ENCODE peak calls at places on chromosomes 1 and 21, in five cellular contexts. One of them, this sample, is unnamed.

GRCh38 chr1:231324660-231325059 is 13.0 kb downstream of the EXOC8 start:
- DNase-seq in fibroblast of mammary gland: no peak
- DNase-seq in adrenal gland: no peak
- DNase-seq in CD8-positive, alpha-beta T cell: no peak
- DNase-seq in mucosa of descending colon: no peak
- DNase-seq in this sample: no peak

GRCh38 chr1:85406887-85407593 is 57.9 kb downstream of the DDAH1 start:
- DNase-seq in CD8-positive, alpha-beta T cell: no peak
- DNase-seq in fibroblast of mammary gland: peak; percentile 94
- DNase-seq in adrenal gland: peak; percentile 56
- DNase-seq in mucosa of descending colon: no peak
- DNase-seq in this sample: peak; percentile 83

GRCh38 chr1:223771814-223772770 is 59.8 kb downstream of the CAPN2 start:
- DNase-seq in fibroblast of mammary gland: peak; percentile 85
- DNase-seq in mucosa of descending colon: no peak
- DNase-seq in CD8-positive, alpha-beta T cell: no peak
- DNase-seq in adrenal gland: peak; percentile 63
- DNase-seq in this sample: peak; percentile 87

GRCh38 chr21:44920694-44921604 is at the start of gene ITGB2:
- DNase-seq in CD8-positive, alpha-beta T cell: peak; percentile 65
- DNase-seq in adrenal gland: no peak
- DNase-seq in mucosa of descending colon: peak; percentile 87
- DNase-seq in fibroblast of mammary gland: no peak
- DNase-seq in this sample: no peak

GRCh38 chr1:29328897-29329775 is 92.8 kb downstream of the PTPRU start:
- DNase-seq in fibroblast of mammary gland: no peak
- DNase-seq in mucosa of descending colon: no peak
- DNase-seq in adrenal gland: no peak
- DNase-seq in CD8-positive, alpha-beta T cell: no peak
- DNase-seq in this sample: no peak

GRCh38 chr21:31352841-31353240 is 8.8 kb upstream of the TIAM1 start:
- DNase-seq in adrenal gland: no peak
- DNase-seq in CD8-positive, alpha-beta T cell: no peak
- DNase-seq in mucosa of descending colon: no peak
- DNase-seq in fibroblast of mammary gland: no peak
- DNase-seq in this sample: no peak

GRCh38 chr1:83573776-83574175 is 425.2 kb downstream of the TTLL7 start:
- DNase-seq in adrenal gland: no peak
- DNase-seq in mucosa of descending colon: no peak
- DNase-seq in fibroblast of mammary gland: no peak
- DNase-seq in CD8-positive, alpha-beta T cell: no peak
- DNase-seq in this sample: no peak

GRCh38 chr21:25895565-25896205 is 160.9 kb downstream of the GABPA start:
- DNase-seq in fibroblast of mammary gland: peak; percentile 50
- DNase-seq in CD8-positive, alpha-beta T cell: no peak
- DNase-seq in adrenal gland: no peak
- DNase-seq in mucosa of descending colon: no peak
- DNase-seq in this sample: peak; percentile 55

GRCh38 chr1:229342902-229343587 is at the start of gene CCSAP:
- DNase-seq in adrenal gland: peak; percentile 44
- DNase-seq in fibroblast of mammary gland: peak; percentile 25
- DNase-seq in mucosa of descending colon: peak; percentile 76
- DNase-seq in CD8-positive, alpha-beta T cell: peak; percentile 59
- DNase-seq in this sample: peak; percentile 56

GRCh38 chr1:211476200-211476849 is 15.6 kb downstream of the RD3 start:
- DNase-seq in CD8-positive, alpha-beta T cell: peak; percentile 82
- DNase-seq in fibroblast of mammary gland: peak; percentile 69
- DNase-seq in adrenal gland: peak; percentile 83
- DNase-seq in mucosa of descending colon: no peak
- DNase-seq in this sample: peak; percentile 67

GRCh38 chr1:247475793-247476192 is 17.9 kb upstream of the OR2B11 start:
- DNase-seq in mucosa of descending colon: no peak
- DNase-seq in adrenal gland: no peak
- DNase-seq in CD8-positive, alpha-beta T cell: no peak
- DNase-seq in fibroblast of mammary gland: no peak
- DNase-seq in this sample: no peak

GRCh38 chr1:2859881-2860430 is 58.5 kb upstream of the TTC34 start:
- DNase-seq in mucosa of descending colon: no peak
- DNase-seq in adrenal gland: no peak
- DNase-seq in fibroblast of mammary gland: no peak
- DNase-seq in CD8-positive, alpha-beta T cell: no peak
- DNase-seq in this sample: no peak

GRCh38 chr1:228478326-228478725 is 8.9 kb upstream of the RNF187 start:
- DNase-seq in adrenal gland: no peak
- DNase-seq in CD8-positive, alpha-beta T cell: no peak
- DNase-seq in mucosa of descending colon: no peak
- DNase-seq in fibroblast of mammary gland: no peak
- DNase-seq in this sample: no peak

DNA sequence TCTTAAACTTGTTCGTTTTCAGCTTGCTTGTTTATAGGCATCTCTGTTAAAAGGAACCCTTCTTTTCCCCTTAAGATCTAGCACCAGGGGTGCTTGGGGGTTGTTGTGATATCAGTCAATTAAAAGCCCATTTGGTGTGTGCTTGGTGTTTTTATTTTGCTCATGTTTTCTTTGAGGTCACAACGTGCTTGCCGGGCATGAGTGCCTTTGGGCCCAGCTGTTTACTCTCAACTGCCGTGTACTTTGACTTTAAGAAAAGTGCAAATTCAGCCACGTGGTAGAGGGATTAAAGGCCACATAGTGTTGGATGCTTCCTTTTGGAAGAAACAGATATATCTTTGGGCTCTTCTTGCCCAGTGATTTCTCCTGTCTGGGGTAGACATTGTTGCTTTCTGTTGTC is 10.5 kb downstream of the ARID1A start:
- DNase-seq in fibroblast of mammary gland: no peak
- DNase-seq in adrenal gland: no peak
- DNase-seq in CD8-positive, alpha-beta T cell: no peak
- DNase-seq in mucosa of descending colon: no peak
- DNase-seq in this sample: peak; percentile 57
- H3K4me3 ChIP-seq in fibroblast of mammary gland: no peak overlapping the region
- H3K4me3 ChIP-seq in adrenal gland: no peak overlapping the region
- H3K4me3 ChIP-seq in CD8-positive, alpha-beta T cell: no peak overlapping the region
- H3K4me3 ChIP-seq in mucosa of descending colon: no peak overlapping the region
- H3K4me3 ChIP-seq in this sample: no peak overlapping the region

DNA sequence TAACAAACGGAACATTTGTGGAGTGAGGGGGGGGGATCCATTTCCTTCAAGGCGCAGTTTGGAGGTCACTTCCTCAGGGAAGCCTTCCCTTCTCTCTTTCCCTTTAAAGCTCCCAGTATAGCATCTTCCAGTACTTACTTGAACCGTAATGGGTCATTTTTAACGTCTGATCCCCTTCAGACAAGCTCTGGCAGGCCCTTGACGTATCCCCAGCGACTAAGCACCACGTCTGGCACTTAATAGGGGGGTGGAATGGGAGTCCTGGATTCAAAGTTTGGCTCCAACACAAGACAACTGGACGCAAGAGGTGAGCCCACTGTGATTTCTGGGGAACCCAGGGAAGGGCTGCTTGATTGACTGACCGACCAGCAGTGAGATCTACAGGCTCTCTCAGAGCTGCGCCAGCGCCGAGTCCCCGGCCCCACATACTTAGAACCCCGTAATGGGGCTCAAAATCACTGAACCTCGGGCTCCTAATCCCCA is 441 bp downstream of the YARS1 start:
- DNase-seq in mucosa of descending colon: no peak
- DNase-seq in fibroblast of mammary gland: peak; percentile 36
- DNase-seq in adrenal gland: no peak
- DNase-seq in CD8-positive, alpha-beta T cell: no peak
- DNase-seq in this sample: peak; percentile 56
- TF ChIP-seq CTCF in mucosa of descending colon: no peak
- TF ChIP-seq CTCF in fibroblast of mammary gland: no peak
- TF ChIP-seq CTCF in adrenal gland: no peak
- TF ChIP-seq CTCF in CD8-positive, alpha-beta T cell: no peak
- TF ChIP-seq CTCF in this sample: no peak

DNA sequence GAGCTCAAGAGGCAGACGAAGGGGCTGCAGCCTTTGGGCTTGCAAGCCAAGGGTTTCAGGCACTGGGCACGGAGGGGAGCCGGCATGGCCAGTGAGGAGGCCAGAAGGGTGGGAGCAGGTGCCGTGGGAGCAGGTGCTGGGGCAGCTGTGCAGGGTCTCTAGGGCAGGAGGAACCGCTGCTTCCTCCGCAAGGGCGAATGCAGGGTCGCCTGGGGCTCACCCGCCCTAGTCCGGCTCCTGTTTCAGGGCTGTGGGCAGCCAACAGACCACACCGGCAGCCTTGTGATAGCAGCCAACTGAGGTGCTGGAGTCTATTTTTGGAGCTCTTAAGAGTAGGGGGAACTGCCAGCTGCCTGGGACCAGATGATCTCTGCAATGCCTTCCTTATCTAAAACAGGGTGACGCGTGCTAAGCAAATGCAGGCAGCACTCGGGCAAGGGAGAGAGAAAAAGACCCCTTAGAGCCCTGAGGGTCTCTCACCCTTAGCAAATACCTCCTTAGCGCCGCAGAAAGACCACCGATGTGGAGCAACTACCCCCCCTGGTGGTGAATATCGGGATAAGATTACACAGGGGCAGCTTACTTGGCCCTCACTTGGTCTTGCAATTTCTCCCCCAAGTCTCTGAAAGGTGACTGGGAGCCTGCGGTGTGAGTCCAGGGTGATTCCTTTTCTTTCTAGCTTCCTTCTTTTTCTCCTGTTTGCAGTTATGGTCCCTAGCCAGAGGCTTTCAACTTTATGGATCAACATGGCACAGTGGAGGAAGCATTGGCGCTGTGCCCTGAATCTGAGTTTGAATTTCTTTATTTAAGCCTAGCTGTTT is 20.7 kb upstream of the MAPKAPK2 start:
- DNase-seq in fibroblast of mammary gland: peak; percentile 75
- DNase-seq in adrenal gland: peak; percentile 79
- DNase-seq in CD8-positive, alpha-beta T cell: peak; percentile 76
- DNase-seq in mucosa of descending colon: no peak
- DNase-seq in this sample: peak; percentile 73
- H3K4me3 ChIP-seq in fibroblast of mammary gland: no peak overlapping the region
- H3K4me3 ChIP-seq in adrenal gland: no peak overlapping the region
- H3K4me3 ChIP-seq in CD8-positive, alpha-beta T cell: no peak overlapping the region
- H3K4me3 ChIP-seq in mucosa of descending colon: no peak overlapping the region
- H3K4me3 ChIP-seq in this sample: no peak overlapping the region

DNA sequence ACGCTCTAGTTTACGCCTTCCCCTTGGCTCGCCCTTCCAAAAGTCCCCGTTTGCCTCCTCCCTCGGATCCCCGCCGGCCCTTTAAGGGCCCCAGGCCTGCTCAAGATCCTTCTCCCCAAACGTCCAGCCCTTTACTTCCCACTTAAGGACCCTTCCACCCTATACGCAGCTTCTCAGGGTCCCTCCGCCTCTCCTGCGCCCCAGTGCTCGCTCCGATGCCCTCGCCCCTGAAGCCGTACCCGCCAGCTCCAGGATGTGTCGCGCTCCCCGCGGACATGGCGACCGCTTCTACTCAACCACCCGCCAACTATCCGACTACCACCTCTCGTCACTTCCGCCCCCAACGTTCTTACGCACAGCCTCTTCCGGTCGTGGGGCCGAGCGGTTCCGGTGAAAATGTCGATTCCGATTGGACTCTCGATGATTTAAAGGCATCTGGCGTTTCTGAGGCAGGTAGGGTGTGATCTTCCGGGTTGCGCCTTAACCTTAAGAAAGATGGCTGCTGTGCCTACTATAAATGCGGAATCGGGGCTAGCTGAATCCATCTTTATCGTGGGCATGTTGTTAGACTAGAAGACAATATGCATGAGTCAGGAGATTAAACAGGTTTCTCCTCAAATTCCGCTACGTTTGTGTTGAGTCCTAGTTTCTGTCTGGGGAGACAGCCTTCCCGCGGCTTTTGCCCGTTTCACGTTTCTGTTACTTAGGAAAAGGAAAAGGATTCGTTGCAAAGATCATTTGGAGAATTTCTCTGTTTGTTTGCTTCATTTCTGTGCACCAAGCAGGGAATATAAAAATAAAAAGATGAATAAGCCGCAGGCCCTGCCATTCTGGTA is at the start of gene KHDC4:
- DNase-seq in fibroblast of mammary gland: peak; percentile 99
- DNase-seq in CD8-positive, alpha-beta T cell: peak; percentile 93
- DNase-seq in mucosa of descending colon: peak; percentile 97
- DNase-seq in adrenal gland: peak; percentile 97
- DNase-seq in this sample: peak; percentile 99
- TF ChIP-seq CTCF in fibroblast of mammary gland: no peak
- TF ChIP-seq CTCF in CD8-positive, alpha-beta T cell: peak; percentile 32
- TF ChIP-seq CTCF in mucosa of descending colon: no peak
- TF ChIP-seq CTCF in adrenal gland: no peak
- TF ChIP-seq CTCF in this sample: no peak

DNA sequence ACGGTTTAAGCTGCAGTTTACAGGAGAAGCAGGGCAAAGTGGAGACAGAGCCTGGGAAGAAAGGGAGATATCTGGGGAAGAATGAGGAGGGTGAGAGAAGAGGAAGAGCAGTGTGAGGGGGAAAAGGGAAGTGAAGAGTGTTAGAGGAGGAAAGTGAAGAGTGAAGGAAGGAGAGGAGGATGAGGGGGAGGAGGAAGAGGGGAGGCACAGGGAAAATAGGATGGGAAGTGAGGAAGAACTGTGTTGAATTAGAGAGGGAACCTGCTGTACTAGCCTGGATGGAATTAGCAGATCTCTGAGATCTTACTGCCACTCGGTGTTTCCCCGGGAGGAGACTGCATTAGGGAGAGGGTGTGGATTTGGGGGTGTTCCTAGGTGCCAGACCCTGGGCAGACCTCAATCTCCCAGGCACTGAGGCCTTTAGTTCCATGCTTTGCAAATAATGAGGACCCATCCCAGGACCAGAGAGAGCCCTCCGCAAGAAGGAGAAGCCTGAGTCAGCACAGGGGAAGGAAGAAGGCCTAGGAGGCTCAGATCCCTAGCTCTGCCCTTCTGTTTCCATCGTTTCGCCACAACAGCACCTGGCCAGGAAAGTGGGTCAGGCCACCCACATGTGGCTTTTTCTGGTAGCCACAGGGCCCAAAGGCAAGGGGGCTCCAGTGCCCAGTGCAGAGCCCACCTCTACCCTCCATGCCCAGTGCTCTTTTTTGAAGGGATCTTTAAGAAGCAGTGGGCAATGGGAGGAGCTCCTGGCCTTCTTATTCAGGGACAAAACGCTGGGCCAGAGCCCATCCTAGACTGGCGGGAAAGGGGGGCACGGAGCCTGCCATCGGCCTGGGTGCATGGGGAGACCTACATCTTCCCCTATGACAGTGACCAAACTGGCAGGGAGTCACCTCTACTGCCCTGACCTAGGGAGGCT is 2.0 kb downstream of the LRRN2 start:
- DNase-seq in mucosa of descending colon: no peak
- DNase-seq in adrenal gland: no peak
- DNase-seq in fibroblast of mammary gland: no peak
- DNase-seq in CD8-positive, alpha-beta T cell: no peak
- DNase-seq in this sample: no peak
- H3K4me3 ChIP-seq in mucosa of descending colon: no peak overlapping the region
- H3K4me3 ChIP-seq in adrenal gland: no peak overlapping the region
- H3K4me3 ChIP-seq in fibroblast of mammary gland: no peak overlapping the region
- H3K4me3 ChIP-seq in CD8-positive, alpha-beta T cell: no peak overlapping the region
- H3K4me3 ChIP-seq in this sample: no peak overlapping the region

GRCh38 chr1:26994772-26995625 is 1.5 kb downstream of the TRNP1 start:
- DNase-seq in CD8-positive, alpha-beta T cell: no peak
- DNase-seq in adrenal gland: no peak
- DNase-seq in fibroblast of mammary gland: no peak
- DNase-seq in mucosa of descending colon: no peak
- DNase-seq in this sample: no peak

GRCh38 chr1:26993237-26994019 is at the start of gene TRNP1:
- DNase-seq in adrenal gland: peak; percentile 68
- DNase-seq in CD8-positive, alpha-beta T cell: peak; percentile 63
- DNase-seq in fibroblast of mammary gland: peak; percentile 81
- DNase-seq in mucosa of descending colon: peak; percentile 82
- DNase-seq in this sample: peak; percentile 85

GRCh38 chr1:26994020-26994745 is 691 bp downstream of the TRNP1 start:
- DNase-seq in adrenal gland: no peak
- DNase-seq in CD8-positive, alpha-beta T cell: no peak
- DNase-seq in mucosa of descending colon: no peak
- DNase-seq in fibroblast of mammary gland: no peak
- DNase-seq in this sample: no peak

GRCh38 chr1:26996024-26996423 is 2.5 kb downstream of the TRNP1 start:
- DNase-seq in fibroblast of mammary gland: peak; percentile 54
- DNase-seq in CD8-positive, alpha-beta T cell: no peak
- DNase-seq in adrenal gland: no peak
- DNase-seq in mucosa of descending colon: no peak
- DNase-seq in this sample: no peak

GRCh38 chr1:26991310-26992116 is 2.0 kb upstream of the TRNP1 start:
- DNase-seq in fibroblast of mammary gland: peak; percentile 96
- DNase-seq in CD8-positive, alpha-beta T cell: no peak
- DNase-seq in adrenal gland: no peak
- DNase-seq in mucosa of descending colon: no peak
- DNase-seq in this sample: peak; percentile 48
- TF ChIP-seq CTCF in fibroblast of mammary gland: peak; percentile 11
- TF ChIP-seq CTCF in CD8-positive, alpha-beta T cell: no peak
- TF ChIP-seq CTCF in adrenal gland: no peak
- TF ChIP-seq CTCF in mucosa of descending colon: no peak
- TF ChIP-seq CTCF in this sample: no peak

This sample was measured in fibroblast of villous mesenchyme.